ENCODE peak calls at places on chromosomes 5 and 9, in four cellular contexts. D is HepG2, L is H1, Z is K562. T is an unnamed sample.

GRCh38 chr9:37433754-37434435 is 11.4 kb downstream of the GRHPR start:
- DNase-seq in Z (no peak), L (no peak), D (no peak), T (no peak)

GRCh38 chr5:67842806-67843205 is 372.8 kb upstream of the PIK3R1 start:
- DNase-seq in D (no peak), Z (no peak), L (no peak), T (no peak)

GRCh38 chr5:154967419-154968024 is 26.6 kb downstream of the MRPL22 start:
- DNase-seq in D (no peak), Z (peak), L (no peak), T (no peak)

GRCh38 chr5:128197911-128198522 is 114.5 kb downstream of the SLC12A2 start:
- DNase-seq in D (no peak), L (no peak), Z (peak), T (no peak)

GRCh38 chr9:128043467-128043868 is 23.7 kb downstream of the NAIF1 start:
- DNase-seq in L (no peak), Z (no peak), D (peak), T (no peak)

GRCh38 chr5:14261856-14262611 is 118.9 kb downstream of the TRIO start:
- DNase-seq in D (no peak), L (no peak), Z (no peak), T (no peak)

GRCh38 chr9:117205806-117206205 is 209.1 kb downstream of the ASTN2 start:
- DNase-seq in L (no peak), Z (no peak), D (no peak), T (no peak)

GRCh38 chr5:172554562-172554961 is 86.5 kb upstream of the NEURL1B start:
- DNase-seq in Z (no peak), D (no peak), L (no peak), T (no peak)

GRCh38 chr9:127520941-127521918 is 69.9 kb downstream of the LRSAM1 start:
- DNase-seq in L (no peak), D (no peak), Z (no peak), T (no peak)

GRCh38 chr9:16369427-16369826 is 501.0 kb downstream of the BNC2 start:
- DNase-seq in Z (no peak), L (no peak), D (no peak), T (no peak)

GRCh38 chr9:70947086-70947485 is 174.3 kb downstream of the TRPM3 start:
- DNase-seq in D (no peak), L (no peak), Z (no peak), T (no peak)

GRCh38 chr5:134365604-134366003 is 1.4 kb downstream of the CDKL3 start:
- DNase-seq in D (no peak), L (no peak), Z (no peak), T (no peak)

GRCh38 chr5:68319316-68320093 is 103.9 kb downstream of the PIK3R1 start:
- DNase-seq in Z (no peak), L (no peak), D (no peak), T (no peak)

GRCh38 chr5:168481330-168481788 is 4.9 kb upstream of the RARS1 start:
- DNase-seq in D (peak), Z (no peak), L (no peak), T (peak)

GRCh38 chr5:109682383-109682782 is 7.3 kb upstream of the MAN2A1 start:
- DNase-seq in L (no peak), Z (no peak), D (no peak), T (no peak)

GRCh38 chr5:74763504-74763903 is 3.4 kb downstream of the GFM2 start:
- DNase-seq in Z (no peak), L (no peak), D (no peak), T (no peak)

GRCh38 chr5:33850100-33850594 is 41.6 kb downstream of the ADAMTS12 start:
- DNase-seq in Z (no peak), L (no peak), D (peak), T (peak)

GRCh38 chr5:62934319-62934718 is 355.7 kb downstream of the LRRC70 start:
- DNase-seq in L (no peak), Z (no peak), D (no peak), T (no peak)

GRCh38 chr5:111201705-111202104 is 22.5 kb upstream of the CAMK4 start:
- DNase-seq in D (no peak), L (no peak), Z (no peak), T (no peak)

GRCh38 chr9:91494751-91495150 is 71.1 kb upstream of the NFIL3 start:
- DNase-seq in Z (no peak), D (no peak), L (no peak), T (no peak)

GRCh38 chr5:58462154-58462553 is 2.3 kb upstream of the PLK2 start:
- DNase-seq in Z (peak), L (no peak), D (peak), T (no peak)

GRCh38 chr5:65305913-65306312 is 175.8 kb downstream of the ADAMTS6 start:
- DNase-seq in Z (no peak), D (peak), L (no peak), T (no peak)

GRCh38 chr9:70113403-70114022 is 69.9 kb downstream of the MAMDC2 start:
- DNase-seq in D (peak), L (peak), Z (peak), T (no peak)

GRCh38 chr9:123353041-123353440 is 3.0 kb upstream of the CRB2 start:
- DNase-seq in L (no peak), Z (no peak), D (no peak), T (no peak)

GRCh38 chr9:118721276-118721675 is 648.0 kb downstream of the BRINP1 start:
- DNase-seq in L (no peak), D (no peak), Z (no peak), T (no peak)

GRCh38 chr9:137811283-137811870 is 66.2 kb upstream of the CACNA1B start:
- DNase-seq in L (no peak), Z (no peak), D (no peak), T (no peak)

GRCh38 chr5:179841621-179842020 is 17.0 kb downstream of the MRNIP start:
- DNase-seq in D (no peak), L (no peak), Z (no peak), T (no peak)

GRCh38 chr5:179837076-179838011 is 16.6 kb downstream of the SQSTM1 start:
- DNase-seq in L (no peak), D (no peak), Z (no peak), T (no peak)

GRCh38 chr5:179839328-179840256 is 18.9 kb downstream of the SQSTM1 start:
- DNase-seq in L (no peak), D (no peak), Z (no peak), T (no peak)

GRCh38 chr5:179840321-179840720 is 18.3 kb downstream of the MRNIP start:
- DNase-seq in D (no peak), Z (no peak), L (no peak), T (no peak)

GRCh38 chr5:179840766-179841165 is 17.9 kb downstream of the MRNIP start:
- DNase-seq in D (no peak), Z (no peak), L (no peak), T (no peak)
- TF ChIP-seq BRCA1 in D (no peak), Z (no peak), L (no peak), T (no peak)

DNA sequence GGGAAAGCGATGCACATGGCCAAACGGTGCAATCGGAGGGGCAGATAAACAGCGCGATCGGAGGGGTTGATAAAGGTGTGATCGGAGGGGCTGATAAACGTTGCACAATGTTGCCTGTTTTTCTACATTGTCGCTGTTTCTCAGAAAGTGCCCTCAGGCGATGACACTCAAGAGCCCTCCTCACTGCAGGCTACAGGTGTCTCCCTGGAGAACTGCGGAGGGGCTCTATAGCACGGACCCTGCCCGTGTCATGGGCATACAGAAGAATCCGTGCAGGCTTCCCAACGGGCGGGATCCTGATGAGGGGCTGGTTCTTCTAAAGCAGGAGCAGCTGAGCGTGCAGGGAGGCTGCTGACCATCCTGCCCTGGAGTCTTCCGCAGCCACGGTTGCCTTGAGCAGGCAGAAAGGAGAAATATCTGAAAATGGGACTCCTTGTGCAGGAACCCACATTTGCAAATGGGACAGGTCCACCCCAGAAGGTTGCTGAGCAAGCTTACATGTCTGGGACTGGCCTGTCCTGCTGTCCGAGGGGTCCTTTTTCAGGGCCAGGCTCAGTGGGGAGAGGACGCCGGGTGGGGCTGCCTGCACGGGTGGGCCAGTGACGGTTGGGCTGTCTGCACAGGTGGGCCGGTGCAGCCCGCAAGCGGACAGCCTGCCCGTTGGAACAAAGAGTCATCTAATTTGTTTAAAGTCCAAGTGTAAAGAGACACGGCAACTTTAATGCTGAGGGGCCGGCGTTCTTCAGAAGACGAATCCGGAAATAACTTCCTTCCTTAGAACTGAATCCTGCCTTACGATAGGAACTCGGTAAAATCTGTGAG is 25.2 kb upstream of the LPCAT1 start:
- DNase-seq in D (no peak), Z (peak), L (peak), T (no peak)
- TF ChIP-seq BRCA1 in D (no peak), Z (no peak), L (no peak), T (no peak)

DNA sequence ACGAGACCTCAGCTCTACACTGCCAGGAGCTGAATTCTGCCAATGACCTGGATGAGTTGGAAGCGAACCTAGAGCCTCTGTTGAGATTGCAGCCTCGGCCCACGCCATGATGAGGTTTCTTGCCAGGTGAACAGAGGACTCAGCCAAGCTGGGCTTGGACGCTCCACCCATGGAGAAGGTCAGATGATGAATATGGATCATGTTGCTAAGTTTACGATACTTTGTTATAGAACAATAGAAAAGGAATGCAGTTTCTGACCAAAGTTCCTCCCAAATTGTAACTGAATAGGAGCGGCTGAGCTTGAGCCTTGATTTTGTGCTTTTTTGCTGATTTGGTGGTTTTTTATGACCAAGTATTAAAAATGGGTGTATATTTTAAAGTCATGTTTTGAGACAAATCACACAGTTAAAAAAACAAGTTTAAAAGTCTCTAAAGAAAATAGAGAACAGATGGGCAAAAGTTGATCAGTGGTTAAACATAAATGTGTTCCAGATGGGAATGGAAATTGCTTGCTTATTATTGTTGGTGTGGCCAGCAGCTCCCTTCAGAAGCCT is 32.9 kb downstream of the ROPN1L start:
- DNase-seq in D (no peak), Z (no peak), L (no peak), T (no peak)
- TF ChIP-seq BRCA1 in D (no peak), Z (no peak), L (no peak), T (no peak)

GRCh38 chr5:139426222-139426885 is 13.0 kb downstream of the DNAJC18 start:
- DNase-seq in D (no peak), Z (no peak), L (no peak), T (no peak)
- TF ChIP-seq BRCA1 in D (no peak), Z (no peak), L (no peak), T (no peak)

GRCh38 chr5:145852990-145853389 is 17.8 kb upstream of the PRELID2 start:
- DNase-seq in D (no peak), Z (no peak), L (no peak), T (no peak)

GRCh38 chr5:145856285-145856818 is 16.5 kb downstream of the GRXCR2 start:
- DNase-seq in D (peak), L (peak), Z (no peak), T (no peak)

GRCh38 chr5:145853952-145854351 is 18.8 kb upstream of the PRELID2 start:
- DNase-seq in Z (no peak), D (no peak), L (no peak), T (no peak)

GRCh38 chr5:145855842-145856267 is 17.0 kb downstream of the GRXCR2 start:
- DNase-seq in L (no peak), D (peak), Z (no peak), T (no peak)

GRCh38 chr5:145854651-145855258 is 18.1 kb downstream of the GRXCR2 start:
- DNase-seq in L (no peak), Z (peak), D (peak), T (no peak)
- TF ChIP-seq BRCA1 in L (no peak), Z (no peak), D (no peak), T (no peak)

DNA sequence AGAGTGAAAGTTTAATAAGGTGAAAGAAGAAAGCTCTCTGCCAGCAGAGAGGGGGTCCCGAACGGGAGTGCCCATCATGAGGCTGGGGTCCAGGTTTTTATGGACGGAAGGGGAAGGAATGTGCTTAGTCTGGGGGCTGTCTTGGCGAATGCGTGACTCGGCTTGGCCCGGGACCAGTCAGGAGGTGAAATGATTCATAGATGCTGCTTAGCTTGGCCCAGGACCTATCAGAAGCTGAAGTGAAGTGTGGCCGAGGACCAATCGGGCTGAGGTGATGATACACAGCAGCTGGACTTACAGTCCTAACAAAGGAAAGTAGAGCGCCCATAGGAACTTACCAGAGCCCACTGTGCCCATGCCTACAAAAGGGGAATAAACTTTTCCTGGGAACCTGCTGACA is 3.9 kb upstream of the FKTN start:
- DNase-seq in Z (no peak), L (no peak), D (no peak), T (no peak)
- TF ChIP-seq BRCA1 in Z (no peak), L (no peak), D (no peak), T (no peak)

DNA sequence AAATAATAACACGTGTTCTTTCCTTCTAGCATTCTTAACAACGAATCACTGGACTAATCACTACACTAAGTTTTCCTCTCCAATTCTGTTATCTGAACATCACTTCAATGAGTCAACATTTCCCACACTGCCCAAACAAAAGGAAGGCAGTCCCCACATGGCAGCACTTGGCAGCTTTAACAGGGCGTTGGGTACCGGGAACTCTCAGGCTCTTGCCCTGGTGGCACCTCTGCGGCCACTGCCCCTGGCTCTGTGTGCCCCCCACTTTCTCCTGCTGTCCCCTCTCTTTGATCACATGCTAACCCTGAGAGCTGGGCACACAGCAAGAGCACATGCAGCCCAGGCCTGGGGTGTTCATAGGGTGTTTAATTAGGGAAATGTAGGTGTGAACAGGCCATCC is 15.7 kb downstream of the SLC6A3 start:
- DNase-seq in Z (no peak), L (no peak), D (no peak), T (no peak)
- TF ChIP-seq BRCA1 in Z (no peak), L (no peak), D (no peak), T (no peak)